ENCODE peak calls at places on chromosomes 1 and 21, in five cellular contexts. L is memory B cell; K is breast epithelium; A is NCI-H1105 treated with DMSO at 0.1 percent for 48 hours; B is CD8-positive, alpha-beta memory T cell. G is an unnamed sample.

GRCh38 chr1:221869759-221870158 is 127.9 kb upstream of the DUSP10 start:
- DNase-seq in A (no peak), B (no peak), L (no peak), K (no peak), G (no peak)

GRCh38 chr1:156124557-156125483 is 10.3 kb downstream of the LMNA start:
- DNase-seq in B (peak), A (no peak), K (peak), L (no peak), G (peak)

GRCh38 chr1:62175568-62176179 is 19.0 kb upstream of the L1TD1 start:
- DNase-seq in L (peak), A (peak), B (peak), K (no peak), G (no peak)

GRCh38 chr1:182291584-182292192 is 99.9 kb downstream of the GLUL start:
- DNase-seq in B (no peak), A (no peak), K (no peak), L (no peak), G (no peak)

GRCh38 chr1:94840811-94841210 is 20.7 kb downstream of the SLC44A3 start:
- DNase-seq in A (no peak), K (no peak), B (no peak), L (no peak), G (no peak)

GRCh38 chr21:26093094-26093493 is 77.5 kb downstream of the APP start:
- DNase-seq in B (no peak), A (no peak), L (no peak), K (no peak), G (no peak)

GRCh38 chr1:73943270-73943669 is 254.7 kb downstream of the LRRIQ3 start:
- DNase-seq in B (no peak), A (no peak), L (no peak), K (no peak), G (no peak)

GRCh38 chr1:53197301-53198205 is 929 bp downstream of the CPT2 start:
- DNase-seq in L (no peak), A (no peak), B (no peak), K (no peak), G (no peak)

GRCh38 chr1:55702064-55702463 is 486.9 kb upstream of the USP24 start:
- DNase-seq in K (no peak), B (no peak), L (no peak), A (no peak), G (no peak)

GRCh38 chr1:32963746-32964460 is 706 bp downstream of the RNF19B start:
- DNase-seq in K (peak), B (peak), L (peak), A (peak), G (peak)

G was measured in left lung.